ENCODE peak calls at places on chromosomes 2 and 18, in six cellular contexts. I is stomach, S is neural progenitor cell, B is AG04450, J is A673, O is aorta. Z is an unnamed sample.

GRCh38 chr18:38420611-38421010 is 855.0 kb upstream of the CELF4 start:
- DNase-seq in B (no peak), S (no peak), J (no peak), O (no peak), I (no peak), Z (no peak)

GRCh38 chr2:236338495-236339184 is 74.4 kb upstream of the ASB18 start:
- DNase-seq in B (no peak), O (no peak), I (no peak), J (no peak), S (peak; percentile 53), Z (no peak)

GRCh38 chr2:215907147-215907546 is 106.2 kb downstream of the MREG start:
- DNase-seq in S (no peak), I (no peak), J (no peak), O (no peak), B (no peak), Z (no peak)

GRCh38 chr2:160924936-160925353 is 235.3 kb upstream of the TANK start:
- DNase-seq in I (no peak), B (no peak), S (no peak), O (no peak), J (no peak), Z (no peak)

GRCh38 chr18:44320619-44321460 is 359.8 kb upstream of the SETBP1 start:
- DNase-seq in I (no peak), J (no peak), B (no peak), S (no peak), O (no peak), Z (no peak)

GRCh38 chr18:49935215-49935614 is 121.9 kb upstream of the ACAA2 start:
- DNase-seq in J (no peak), I (no peak), S (no peak), B (no peak), O (no peak), Z (no peak)

GRCh38 chr2:70133521-70134348 is 46.5 kb downstream of the PCBP1 start:
- DNase-seq in I (no peak), S (no peak), O (no peak), B (no peak), J (no peak), Z (peak; percentile 31)

GRCh38 chr2:98269830-98270229 is 76.4 kb upstream of the CNGA3 start:
- DNase-seq in O (no peak), J (no peak), B (no peak), S (no peak), I (no peak), Z (no peak)

GRCh38 chr2:26123426-26123825 is 49.5 kb upstream of the GAREM2 start:
- DNase-seq in B (no peak), J (no peak), I (no peak), S (no peak), O (no peak), Z (no peak)

GRCh38 chr18:78566065-78566464 is 413.6 kb upstream of the SALL3 start:
- DNase-seq in B (no peak), O (no peak), J (no peak), I (no peak), S (no peak), Z (no peak)
- H3K9me3 ChIP-seq in B (peaks cover 53% of the 10 kb centered on the region), O (peaks cover 4% of the 10 kb centered on the region), J (peaks cover 9% of the 10 kb centered on the region), I (peaks cover 13% of the 10 kb centered on the region), S (peaks cover 5% of the 10 kb centered on the region), Z (no peaks in the 10 kb centered on the region)

GRCh38 chr2:80930777-80931176 is 626.2 kb upstream of the LRRTM1 start:
- DNase-seq in S (no peak), B (no peak), I (no peak), J (no peak), O (no peak), Z (no peak)
- H3K9me3 ChIP-seq in S (no peaks in the 10 kb centered on the region), B (peaks cover 14% of the 10 kb centered on the region), I (peaks cover 26% of the 10 kb centered on the region), J (peaks cover 39% of the 10 kb centered on the region), O (no peaks in the 10 kb centered on the region), Z (peaks cover 5% of the 10 kb centered on the region)

GRCh38 chr18:35624140-35624539 is 42.6 kb downstream of the GALNT1 start:
- DNase-seq in B (no peak), O (no peak), I (no peak), J (no peak), S (no peak), Z (no peak)
- H3K9me3 ChIP-seq in B (peaks cover 6% of the 10 kb centered on the region), O (no peaks in the 10 kb centered on the region), I (peaks cover 13% of the 10 kb centered on the region), J (no peaks in the 10 kb centered on the region), S (peaks cover 4% of the 10 kb centered on the region), Z (no peaks in the 10 kb centered on the region)

DNA sequence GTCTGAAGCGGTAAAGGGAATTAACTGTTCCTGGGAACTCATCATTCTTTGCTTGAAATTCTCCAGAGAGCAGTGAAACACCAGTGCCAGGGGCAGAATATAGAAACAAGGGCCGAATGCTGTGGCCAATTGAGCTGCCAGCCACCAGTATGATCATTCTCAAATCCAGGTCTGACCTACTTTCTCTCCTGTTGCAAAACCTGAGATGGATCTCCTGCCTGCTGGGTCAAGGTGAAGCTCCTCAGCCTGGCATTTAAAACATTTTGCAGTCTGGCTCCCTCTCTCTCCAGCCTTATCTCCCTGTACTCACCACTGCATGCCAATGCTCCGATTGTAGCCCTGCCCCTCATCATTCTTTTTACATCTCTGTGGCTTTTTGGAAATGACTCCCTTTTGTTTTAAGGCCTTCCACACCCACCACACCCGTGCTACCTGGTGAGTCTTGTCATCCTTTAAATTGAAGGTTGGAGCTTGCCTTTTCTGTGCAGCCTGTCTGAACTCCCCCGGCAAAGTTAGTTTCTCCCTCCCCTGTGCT is 94.5 kb upstream of the TMEM178A start:
- DNase-seq in J (no peak), I (no peak), O (no peak), S (no peak), B (no peak), Z (no peak)
- H3K9me3 ChIP-seq in J (no peaks in the 10 kb centered on the region), I (peaks cover 3% of the 10 kb centered on the region), O (no peaks in the 10 kb centered on the region), S (no peaks in the 10 kb centered on the region), B (no peaks in the 10 kb centered on the region), Z (no peaks in the 10 kb centered on the region)

GRCh38 chr2:46708492-46708891 is 207.1 kb downstream of the MCFD2 start:
- DNase-seq in O (no peak), J (no peak), S (no peak), I (no peak), B (no peak), Z (no peak)

GRCh38 chr2:46707909-46708308 is 207.7 kb downstream of the MCFD2 start:
- DNase-seq in J (no peak), S (no peak), O (no peak), I (no peak), B (no peak), Z (no peak)

GRCh38 chr2:46715541-46715940 is 200.1 kb downstream of the MCFD2 start:
- DNase-seq in O (no peak), B (no peak), I (no peak), S (no peak), J (no peak), Z (no peak)

GRCh38 chr2:46706264-46706983 is 209.2 kb downstream of the MCFD2 start:
- DNase-seq in I (no peak), S (peak; percentile 10), O (no peak), B (no peak), J (no peak), Z (no peak)

GRCh38 chr2:46711156-46711555 is 204.4 kb downstream of the MCFD2 start:
- DNase-seq in S (no peak), B (no peak), J (no peak), I (no peak), O (no peak), Z (no peak)
- H3K9me3 ChIP-seq in S (no peaks in the 10 kb centered on the region), B (peaks cover 5% of the 10 kb centered on the region), J (peaks cover 16% of the 10 kb centered on the region), I (peaks cover 20% of the 10 kb centered on the region), O (no peaks in the 10 kb centered on the region), Z (no peaks in the 10 kb centered on the region)

DNA sequence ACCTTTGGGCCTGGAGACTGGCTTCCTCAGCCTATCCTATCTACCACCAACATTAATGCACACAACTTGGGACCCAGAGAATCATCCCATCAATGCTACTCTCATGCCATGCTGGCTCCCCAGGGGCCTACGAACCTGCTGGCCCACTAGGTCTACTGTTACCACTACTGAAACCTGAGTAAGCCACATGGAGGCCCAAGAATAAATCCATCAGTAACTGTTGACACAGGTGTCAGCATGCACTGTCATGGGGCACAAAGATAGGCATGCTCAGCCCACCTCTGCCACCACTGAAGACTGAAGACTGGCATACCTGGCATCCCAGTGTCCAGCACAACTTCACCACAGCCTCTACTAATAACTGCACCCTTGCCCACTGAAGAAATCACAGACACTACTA is 71.1 kb upstream of the ACVR1C start:
- DNase-seq in O (no peak), S (no peak), J (no peak), I (no peak), B (no peak), Z (no peak)
- H3K9me3 ChIP-seq in O (peaks cover 5% of the 10 kb centered on the region), S (peaks cover 13% of the 10 kb centered on the region), J (no peaks in the 10 kb centered on the region), I (peaks cover 29% of the 10 kb centered on the region), B (peaks cover 4% of the 10 kb centered on the region), Z (no peaks in the 10 kb centered on the region)

DNA sequence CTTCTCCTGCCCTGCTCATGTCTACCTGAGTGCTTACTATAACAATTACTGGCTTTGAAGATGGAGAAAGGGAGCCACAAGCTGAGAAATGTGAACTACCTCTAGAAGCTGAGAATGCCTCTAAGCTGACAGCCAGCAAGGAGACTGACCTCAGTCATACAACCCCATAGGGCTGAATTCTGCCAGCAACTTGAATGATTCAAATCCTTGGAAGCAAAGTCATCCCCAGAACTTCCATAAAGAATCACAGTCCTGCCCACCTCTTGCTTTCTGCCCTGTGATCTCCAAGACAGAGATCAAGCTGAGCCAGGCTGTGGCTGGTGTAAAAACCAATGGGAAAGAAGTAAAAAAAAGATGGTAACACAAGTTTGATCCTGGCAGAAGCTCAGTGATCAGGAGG is 288.2 kb upstream of the SPHKAP start:
- DNase-seq in S (no peak), O (no peak), B (no peak), I (no peak), J (no peak), Z (no peak)
- H3K9me3 ChIP-seq in S (no peaks in the 10 kb centered on the region), O (peaks cover 5% of the 10 kb centered on the region), B (no peaks in the 10 kb centered on the region), I (peaks cover 17% of the 10 kb centered on the region), J (no peaks in the 10 kb centered on the region), Z (no peaks in the 10 kb centered on the region)

GRCh38 chr2:22879009-22879863 is 505.7 kb upstream of the KLHL29 start:
- DNase-seq in I (no peak), O (no peak), S (no peak), J (no peak), B (no peak), Z (no peak)
- H3K9me3 ChIP-seq in I (peaks cover 12% of the 10 kb centered on the region), O (no peaks in the 10 kb centered on the region), S (peaks cover 16% of the 10 kb centered on the region), J (no peaks in the 10 kb centered on the region), B (peaks cover 5% of the 10 kb centered on the region), Z (no peaks in the 10 kb centered on the region)

DNA sequence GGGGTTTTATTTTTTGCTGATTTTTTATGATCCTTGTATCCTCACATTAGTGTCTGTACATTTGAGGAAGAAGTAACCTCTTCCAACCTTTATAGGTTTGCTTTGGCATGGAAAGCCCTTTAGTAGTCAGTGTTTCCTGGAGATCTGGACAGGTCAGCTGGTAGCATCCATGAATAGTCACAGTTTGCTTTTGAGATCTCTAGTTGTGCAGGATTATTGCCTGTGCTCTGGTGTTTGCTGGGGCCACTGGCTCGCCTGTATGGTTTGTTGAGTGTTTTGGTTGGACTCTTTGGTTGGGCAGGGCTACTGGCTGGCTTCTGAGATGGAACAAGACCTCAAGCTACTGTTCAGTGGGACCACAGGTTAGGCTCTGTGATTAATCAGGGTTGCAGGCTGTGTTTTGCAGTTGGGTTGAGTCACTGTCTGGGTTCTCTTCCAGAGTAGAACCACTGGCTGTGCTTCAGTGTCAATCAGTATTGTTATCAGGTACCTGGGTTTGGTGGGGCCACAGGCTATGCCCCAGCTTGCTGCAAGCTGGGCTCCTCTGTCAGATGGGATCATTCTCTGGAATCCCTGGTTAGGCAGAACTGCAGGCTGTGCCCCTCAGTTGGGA is 20.0 kb downstream of the SP140L start:
- DNase-seq in S (no peak), J (no peak), B (no peak), O (no peak), I (no peak), Z (no peak)
- H3K9me3 ChIP-seq in S (no peaks in the 10 kb centered on the region), J (peaks cover 9% of the 10 kb centered on the region), B (peaks cover 4% of the 10 kb centered on the region), O (peaks cover 6% of the 10 kb centered on the region), I (peaks cover 21% of the 10 kb centered on the region), Z (no peaks in the 10 kb centered on the region)

Z was measured in T-helper 17 cell.